ENCODE peak calls at places on chromosomes 2 and 18, in six cellular contexts. J, X, Z, E, Q and F are unnamed samples.

GRCh38 chr2:160432633-160433032 is 61.0 kb downstream of the RBMS1 start:
- DNase-seq in J (no peak), X (peak), Z (peak), E (peak), Q (peak), F (no peak)

GRCh38 chr2:205972113-205972512 is 113.9 kb downstream of the INO80D start:
- DNase-seq in J (no peak), X (no peak), Z (no peak), E (no peak), Q (no peak), F (no peak)

GRCh38 chr2:27807476-27807875 is 36.0 kb downstream of the MRPL33 start:
- DNase-seq in J (peak), X (peak), Z (peak), E (peak), Q (peak), F (peak)

GRCh38 chr18:24731981-24732380 is 271.5 kb downstream of the HRH4 start:
- DNase-seq in J (no peak), X (peak), Z (no peak), E (peak), Q (peak), F (no peak)

GRCh38 chr2:180720861-180721260 is 259.5 kb upstream of the UBE2E3 start:
- DNase-seq in J (no peak), X (no peak), Z (no peak), E (no peak), Q (no peak), F (no peak)

GRCh38 chr18:9362869-9363268 is 28.3 kb downstream of the TWSG1 start:
- DNase-seq in J (no peak), X (no peak), Z (peak), E (no peak), Q (peak), F (no peak)

GRCh38 chr2:190530211-190530639 is 4.3 kb downstream of the NEMP2 start:
- DNase-seq in J (no peak), X (no peak), Z (no peak), E (no peak), Q (no peak), F (no peak)

GRCh38 chr2:136248242-136248641 is 130.3 kb upstream of the CXCR4 start:
- DNase-seq in J (no peak), X (no peak), Z (peak), E (peak), Q (no peak), F (no peak)

GRCh38 chr2:168159754-168160585 is 87.4 kb downstream of the STK39 start:
- DNase-seq in J (no peak), X (no peak), Z (no peak), E (no peak), Q (no peak), F (peak)

GRCh38 chr2:35199298-35199697 is 1156.3 kb upstream of the CRIM1 start:
- DNase-seq in J (no peak), X (no peak), Z (peak), E (no peak), Q (peak), F (no peak)

GRCh38 chr2:51013060-51013746 is 18.7 kb downstream of the NRXN1 start:
- DNase-seq in J (peak), X (peak), Z (no peak), E (no peak), Q (peak), F (no peak)

GRCh38 chr2:30253873-30254691 is 22.7 kb downstream of the LBH start:
- DNase-seq in J (no peak), X (no peak), Z (no peak), E (no peak), Q (no peak), F (no peak)

GRCh38 chr18:32257073-32257780 is 67.4 kb downstream of the MEP1B start:
- DNase-seq in J (no peak), X (no peak), Z (no peak), E (no peak), Q (no peak), F (no peak)

GRCh38 chr2:92073036-92073814 is 2798.0 kb upstream of the TEKT4 start:
- DNase-seq in J (no peak), X (no peak), Z (no peak), E (no peak), Q (no peak), F (no peak)

GRCh38 chr2:196208915-196209314 is 37.5 kb upstream of the STK17B start:
- DNase-seq in J (no peak), X (no peak), Z (no peak), E (no peak), Q (no peak), F (no peak)

GRCh38 chr18:25457636-25458035 is 105.7 kb upstream of the ZNF521 start:
- DNase-seq in J (no peak), X (no peak), Z (no peak), E (peak), Q (no peak), F (no peak)

GRCh38 chr2:68605939-68606338 is 37.4 kb upstream of the PROKR1 start:
- DNase-seq in J (no peak), X (no peak), Z (no peak), E (no peak), Q (no peak), F (no peak)

GRCh38 chr2:151669585-151670081 is 64.6 kb downstream of the NEB start:
- DNase-seq in J (no peak), X (peak), Z (no peak), E (no peak), Q (peak), F (no peak)

GRCh38 chr2:233140913-233141469 is 80.8 kb downstream of the INPP5D start:
- DNase-seq in J (no peak), X (no peak), Z (no peak), E (no peak), Q (peak), F (no peak)

GRCh38 chr2:76039505-76039904 is 328.8 kb upstream of the GCFC2 start:
- DNase-seq in J (no peak), X (no peak), Z (no peak), E (no peak), Q (no peak), F (no peak)

GRCh38 chr2:237682151-237682550 is 54.8 kb downstream of the LRRFIP1 start:
- DNase-seq in J (no peak), X (no peak), Z (no peak), E (no peak), Q (no peak), F (no peak)

GRCh38 chr2:143034292-143035074 is 94.7 kb upstream of the ARHGAP15 start:
- DNase-seq in J (peak), X (peak), Z (peak), E (peak), Q (peak), F (peak)

GRCh38 chr18:14747513-14748474 is at the start of gene ANKRD30B:
- DNase-seq in J (no peak), X (no peak), Z (no peak), E (no peak), Q (no peak), F (no peak)

GRCh38 chr2:39528701-39529100 is 91.6 kb upstream of the MAP4K3 start:
- DNase-seq in J (no peak), X (no peak), Z (no peak), E (no peak), Q (no peak), F (no peak)

GRCh38 chr18:5678779-5679406 is 135.1 kb upstream of the EPB41L3 start:
- DNase-seq in J (no peak), X (peak), Z (no peak), E (no peak), Q (no peak), F (no peak)

GRCh38 chr18:10320848-10321247 is 133.6 kb upstream of the APCDD1 start:
- DNase-seq in J (no peak), X (no peak), Z (no peak), E (peak), Q (no peak), F (no peak)

GRCh38 chr2:134120160-134120717 is 133.6 kb upstream of the MGAT5 start:
- DNase-seq in J (peak), X (peak), Z (no peak), E (no peak), Q (peak), F (peak)

GRCh38 chr18:55251186-55251995 is 292.1 kb upstream of the CCDC68 start:
- DNase-seq in J (no peak), X (peak), Z (no peak), E (peak), Q (peak), F (no peak)

GRCh38 chr2:15943378-15943851 is 3.1 kb downstream of the MYCN start:
- DNase-seq in J (peak), X (peak), Z (no peak), E (no peak), Q (peak), F (no peak)

GRCh38 chr2:154484338-154485099 is 214.0 kb upstream of the KCNJ3 start:
- DNase-seq in J (no peak), X (no peak), Z (no peak), E (no peak), Q (peak), F (no peak)

GRCh38 chr2:119702918-119703401 is 24.0 kb downstream of the TMEM177 start:
- DNase-seq in J (peak), X (peak), Z (peak), E (peak), Q (peak), F (peak)

GRCh38 chr2:219512524-219513216 is 1.6 kb upstream of the ASIC4 start:
- DNase-seq in J (no peak), X (peak), Z (no peak), E (no peak), Q (peak), F (no peak)

GRCh38 chr18:79507546-79508480 is 112.1 kb downstream of the NFATC1 start:
- DNase-seq in J (no peak), X (no peak), Z (no peak), E (peak), Q (no peak), F (no peak)

GRCh38 chr2:133841905-133842304 is 273.6 kb upstream of the NCKAP5 start:
- DNase-seq in J (no peak), X (no peak), Z (peak), E (peak), Q (no peak), F (no peak)

GRCh38 chr2:105926960-105927678 is 182.4 kb downstream of the NCK2 start:
- DNase-seq in J (no peak), X (no peak), Z (no peak), E (no peak), Q (no peak), F (no peak)

GRCh38 chr2:164808776-164809175 is 32.8 kb downstream of the COBLL1 start:
- DNase-seq in J (no peak), X (no peak), Z (no peak), E (peak), Q (no peak), F (no peak)

GRCh38 chr2:193349642-193350041 is 1154.9 kb upstream of the TMEFF2 start:
- DNase-seq in J (no peak), X (no peak), Z (no peak), E (no peak), Q (no peak), F (no peak)

GRCh38 chr2:73175663-73176204 is 26.6 kb upstream of the NOTO start:
- DNase-seq in J (peak), X (peak), Z (no peak), E (peak), Q (peak), F (peak)

GRCh38 chr2:64879745-64880144 is 109.5 kb upstream of the SLC1A4 start:
- DNase-seq in J (no peak), X (no peak), Z (no peak), E (no peak), Q (no peak), F (no peak)

GRCh38 chr2:64873472-64873924 is 115.7 kb upstream of the SLC1A4 start:
- DNase-seq in J (peak), X (peak), Z (peak), E (peak), Q (peak), F (peak)

GRCh38 chr2:64875368-64875767 is 113.8 kb upstream of the SLC1A4 start:
- DNase-seq in J (no peak), X (no peak), Z (no peak), E (no peak), Q (no peak), F (no peak)

GRCh38 chr2:64874593-64874992 is 114.6 kb upstream of the SLC1A4 start:
- DNase-seq in J (no peak), X (no peak), Z (no peak), E (no peak), Q (no peak), F (no peak)

GRCh38 chr2:64876137-64876647 is 113.0 kb upstream of the SLC1A4 start:
- DNase-seq in J (peak), X (peak), Z (peak), E (peak), Q (peak), F (no peak)
- H3K4me2 ChIP-seq in J (peak), X (peak), Z (peak), E (peak), Q (no peak), F (no peak)

GRCh38 chr2:185215497-185215896 is 523.1 kb upstream of the FSIP2 start:
- DNase-seq in J (no peak), X (peak), Z (no peak), E (no peak), Q (peak), F (no peak)
- H3K4me2 ChIP-seq in J (no peak), X (no peak), Z (no peak), E (no peak), Q (no peak), F (no peak)

GRCh38 chr18:3027301-3027700 is 14.4 kb upstream of the LPIN2 start:
- DNase-seq in J (no peak), X (no peak), Z (no peak), E (no peak), Q (no peak), F (no peak)

GRCh38 chr18:3025544-3025943 is 12.6 kb upstream of the LPIN2 start:
- DNase-seq in J (no peak), X (no peak), Z (no peak), E (no peak), Q (no peak), F (no peak)

GRCh38 chr18:3032721-3033120 is 19.8 kb upstream of the LPIN2 start:
- DNase-seq in J (no peak), X (no peak), Z (no peak), E (no peak), Q (no peak), F (no peak)

GRCh38 chr18:3029215-3029972 is 16.4 kb upstream of the LPIN2 start:
- DNase-seq in J (no peak), X (no peak), Z (no peak), E (no peak), Q (no peak), F (no peak)
- H3K4me2 ChIP-seq in J (no peak), X (peak), Z (peak), E (no peak), Q (no peak), F (no peak)

DNA sequence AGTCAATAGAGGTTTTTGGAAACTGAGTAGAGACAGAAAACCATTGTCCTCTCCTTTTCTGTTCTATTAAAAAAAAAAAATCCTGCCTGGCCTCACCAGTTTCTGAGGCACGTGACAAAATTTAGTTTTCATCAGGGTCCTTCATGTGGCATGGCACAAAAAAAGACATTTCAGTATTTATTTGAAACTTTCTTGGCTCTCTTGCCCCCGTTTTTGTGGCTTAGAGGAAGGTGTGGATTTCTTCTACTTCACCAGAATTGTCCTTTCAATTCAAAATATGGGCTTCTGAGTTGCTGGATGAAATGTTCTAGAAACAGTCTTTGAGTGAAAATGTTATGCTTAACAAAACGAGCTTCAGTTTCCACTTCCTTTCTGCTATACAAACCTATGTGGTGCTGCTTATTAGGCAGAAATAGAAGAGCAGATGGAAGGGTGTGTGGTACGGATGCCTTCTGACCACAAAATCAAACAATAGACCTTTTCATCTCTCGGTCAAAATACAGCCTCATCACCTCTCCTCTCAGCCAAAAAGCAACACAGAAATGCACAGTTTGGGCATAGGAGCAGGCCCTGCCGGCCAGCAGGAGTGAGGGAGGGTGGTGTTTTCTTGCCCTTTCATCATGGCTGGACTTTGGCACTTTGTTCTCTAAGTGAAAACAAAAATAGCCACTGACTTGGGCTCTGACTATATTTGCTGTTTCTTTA is 89.2 kb downstream of the SH3RF3 start:
- DNase-seq in J (no peak), X (no peak), Z (no peak), E (no peak), Q (no peak), F (no peak)
- H3K4me2 ChIP-seq in J (no peak), X (no peak), Z (no peak), E (no peak), Q (no peak), F (peak)

GRCh38 chr2:236507393-236508085 is 62.1 kb upstream of the ACKR3 start:
- DNase-seq in J (no peak), X (peak), Z (no peak), E (peak), Q (peak), F (no peak)
- H3K4me2 ChIP-seq in J (no peak), X (peak), Z (no peak), E (peak), Q (peak), F (no peak)

DNA sequence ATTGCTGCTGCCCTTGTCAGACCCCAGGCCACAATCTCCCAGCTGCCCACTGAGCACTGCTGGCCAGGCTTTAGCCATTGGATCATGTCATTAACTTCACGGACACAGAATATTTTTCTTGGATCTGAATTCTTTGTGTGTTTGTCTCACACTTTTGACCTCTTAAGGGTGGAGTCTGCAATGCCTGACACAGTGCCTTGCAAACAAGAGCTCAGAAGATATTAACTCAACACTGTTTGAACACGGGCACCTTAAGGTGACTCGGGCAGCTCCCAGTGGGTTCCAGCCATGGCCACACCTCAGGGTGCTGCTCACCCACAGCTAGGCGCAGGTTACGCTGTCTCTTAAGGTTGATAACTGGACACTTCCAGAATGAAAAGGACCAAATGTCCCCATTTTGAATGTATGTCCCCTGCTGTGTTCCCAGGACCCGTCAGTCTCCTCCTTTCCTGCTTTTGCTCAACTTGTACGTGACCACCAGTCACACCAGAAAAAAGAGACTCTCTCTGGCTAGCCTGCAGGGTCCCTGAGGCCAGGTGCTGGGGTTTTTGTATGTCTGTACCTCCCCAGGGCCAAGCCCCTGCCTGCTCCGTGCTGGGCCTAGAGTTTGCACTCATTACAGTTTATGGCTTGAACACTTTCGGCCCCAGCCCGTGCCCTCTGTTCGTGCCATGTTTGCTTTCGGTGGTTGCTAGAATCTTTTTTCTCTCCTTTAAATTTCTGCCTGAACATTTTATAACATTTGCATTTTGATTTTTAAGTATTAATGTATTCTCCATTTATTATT is 33.4 kb upstream of the TMEM131 start:
- DNase-seq in J (no peak), X (no peak), Z (no peak), E (no peak), Q (no peak), F (no peak)
- H3K4me2 ChIP-seq in J (no peak), X (no peak), Z (no peak), E (no peak), Q (no peak), F (peak)